ENCODE peak calls at places on chromosomes 13 and 19, in five cellular contexts. J is left lung, D is body of pancreas, Q is ACHN, C is kidney. Y is an unnamed sample.

GRCh38 chr19:35932291-35932936 is 3.8 kb upstream of the LRFN3 start:
- DNase-seq in J (peak; percentile 2), Q (no peak), C (peak; percentile 29), D (no peak), Y (no peak)

GRCh38 chr13:50082426-50083283 is 67.4 kb downstream of the KCNRG start:
- DNase-seq in C (peak; percentile 92), D (peak; percentile 92), J (peak; percentile 87), Q (peak; percentile 90), Y (peak; percentile 80)

GRCh38 chr13:41017744-41018582 is 1.2 kb downstream of the ELF1 start:
- DNase-seq in J (no peak), D (no peak), C (no peak), Q (peak; percentile 14), Y (no peak)

GRCh38 chr13:51846756-51847155 is 1.8 kb upstream of the TMEM272 start:
- DNase-seq in J (no peak), D (no peak), C (no peak), Q (no peak), Y (no peak)

GRCh38 chr19:44587863-44588752 is 25.3 kb upstream of the IGSF23 start:
- DNase-seq in J (no peak), C (no peak), Q (peak; percentile 87), D (no peak), Y (no peak)

GRCh38 chr13:80239571-80240255 is 101.2 kb downstream of the SPRY2 start:
- DNase-seq in Q (no peak), C (no peak), D (no peak), J (no peak), Y (no peak)

GRCh38 chr13:108679989-108680388 is 50.6 kb downstream of the MYO16 start:
- DNase-seq in J (no peak), Q (no peak), C (no peak), D (no peak), Y (no peak)

GRCh38 chr19:29325241-29325975 is 112.5 kb upstream of the UQCRFS1 start:
- DNase-seq in D (no peak), J (no peak), C (no peak), Q (no peak), Y (peak; percentile 56)

GRCh38 chr19:28929026-28929425 is 283.9 kb downstream of the UQCRFS1 start:
- DNase-seq in C (no peak), Q (no peak), D (no peak), J (no peak), Y (no peak)

GRCh38 chr19:18559685-18560084 is 2.0 kb downstream of the KXD1 start:
- DNase-seq in C (no peak), D (no peak), J (no peak), Q (no peak), Y (no peak)

GRCh38 chr19:14161305-14161704 is 24.9 kb upstream of the ASF1B start:
- DNase-seq in Q (no peak), C (no peak), D (no peak), J (peak; percentile 81), Y (no peak)

GRCh38 chr13:67095621-67096020 is 134.5 kb downstream of the PCDH9 start:
- DNase-seq in D (no peak), C (no peak), J (no peak), Q (no peak), Y (no peak)

GRCh38 chr19:55638864-55639359 is 1.9 kb upstream of the ZNF580 start:
- DNase-seq in J (peak; percentile 41), Q (peak; percentile 50), D (no peak), C (peak; percentile 62), Y (no peak)

GRCh38 chr13:112326821-112327370 is 49.3 kb upstream of the SPACA7 start:
- DNase-seq in Q (no peak), C (peak; percentile 64), D (no peak), J (no peak), Y (no peak)

GRCh38 chr13:112931028-112931934 is 37.7 kb upstream of the MCF2L start:
- DNase-seq in Q (peak; percentile 79), D (no peak), J (no peak), C (no peak), Y (no peak)

GRCh38 chr19:10093295-10094186 is 7.4 kb downstream of the SHFL start:
- DNase-seq in C (peak; percentile 71), J (no peak), D (no peak), Q (no peak), Y (no peak)

GRCh38 chr19:16496613-16496983 is 404 bp downstream of the C19orf44 start:
- DNase-seq in C (no peak), D (no peak), J (peak; percentile 77), Q (peak; percentile 55), Y (peak; percentile 89)

GRCh38 chr19:52778811-52779210 is 7.8 kb downstream of the ZNF600 start:
- DNase-seq in C (no peak), D (no peak), Q (no peak), J (no peak), Y (no peak)

GRCh38 chr19:7815325-7815724 is 14.7 kb upstream of the EVI5L start:
- DNase-seq in C (no peak), J (no peak), D (no peak), Q (no peak), Y (no peak)

GRCh38 chr13:58977085-58977484 is 1186.6 kb downstream of the DIAPH3 start:
- DNase-seq in J (no peak), C (no peak), D (no peak), Q (no peak), Y (no peak)

GRCh38 chr13:32746474-32746873 is 160.2 kb downstream of the PDS5B start:
- DNase-seq in C (no peak), Q (no peak), D (no peak), J (no peak), Y (no peak)

GRCh38 chr13:30021611-30022010 is 171.2 kb upstream of the UBL3 start:
- DNase-seq in C (no peak), D (no peak), Q (no peak), J (no peak), Y (no peak)

GRCh38 chr19:42563352-42564210 is 31.1 kb downstream of the CEACAM8 start:
- DNase-seq in D (peak; percentile 40), Q (peak; percentile 35), J (no peak), C (no peak), Y (no peak)

GRCh38 chr19:40921005-40921897 is 39.2 kb upstream of the CYP2A7 start:
- DNase-seq in C (no peak), Q (peak; percentile 2), D (peak; percentile 73), J (peak; percentile 81), Y (no peak)